ENCODE peak calls at places on chromosomes 16 and 17, in four cellular contexts. O is stimulated activated CD8-positive, alpha-beta memory T cell treated with anti-CD3 and anti-CD28 coated beads, Interleukin-7, amount 100 ng/mL, for 24 hours; K is HS-5; F is stimulated activated naive CD8-positive, alpha-beta T cell treated with anti-CD3 and anti-CD28 coated beads, Interleukin-15, Interleukin-2, amounts not matched to agents 100 U/mL and 50 U/mL, for 24 hours. D is an unnamed sample.

GRCh38 chr16:66649636-66650205 is 45.2 kb downstream of the CMTM3 start:
- DNase-seq in O (no peak), K (no peak), F (no peak), D (no peak)

GRCh38 chr16:81606039-81606438 is 161.4 kb downstream of the CMIP start:
- DNase-seq in O (no peak), K (no peak), F (no peak), D (no peak)

GRCh38 chr17:17533901-17534441 is 37.8 kb upstream of the RASD1 start:
- DNase-seq in O (no peak), K (no peak), F (no peak), D (no peak)

GRCh38 chr16:69150146-69150865 is 17.9 kb downstream of the UTP4 start:
- DNase-seq in O (no peak), K (no peak), F (peak), D (peak)

GRCh38 chr17:78532922-78533640 is 44.1 kb downstream of the DNAH17 start:
- DNase-seq in O (no peak), K (peak), F (peak), D (peak)

GRCh38 chr16:80040814-80041213 is 440.3 kb upstream of the MAF start:
- DNase-seq in O (no peak), K (no peak), F (no peak), D (no peak)

GRCh38 chr16:424033-424622 is 1.3 kb upstream of the RAB11FIP3 start:
- DNase-seq in O (no peak), K (peak), F (no peak), D (peak)

GRCh38 chr16:1787322-1788094 is 4.7 kb downstream of the NUBP2 start:
- DNase-seq in O (no peak), K (no peak), F (no peak), D (no peak)

GRCh38 chr17:62805234-62805633 is 2.9 kb downstream of the MARCHF10 start:
- DNase-seq in O (no peak), K (no peak), F (no peak), D (no peak)

GRCh38 chr16:77938913-77939312 is 83.4 kb upstream of the CLEC3A start:
- DNase-seq in O (no peak), K (no peak), F (no peak), D (no peak)

GRCh38 chr16:24758373-24758772 is 28.9 kb downstream of the TNRC6A start:
- DNase-seq in O (no peak), K (no peak), F (no peak), D (no peak)

GRCh38 chr17:28247671-28248556 is 71.1 kb upstream of the TMEM97 start:
- DNase-seq in O (no peak), K (no peak), F (no peak), D (no peak)